ENCODE peak calls at places on chromosomes 16 and 17, in nine cellular contexts. Y is CD4-positive, alpha-beta T cell; W is fibroblast of pulmonary artery; P is colonic mucosa; B is progenitor cell of endocrine pancreas; J is endodermal cell; S is IMR-90; Q is lower leg skin; L is fibroblast of lung. U is an unnamed sample.

GRCh38 chr17:68036304-68037147 is 991 bp downstream of the KPNA2 start:
- DNase-seq in Y (no peak), W (peak; percentile 39), P (no peak), B (no peak), J (no peak), S (peak; percentile 59), Q (no peak), L (peak; percentile 66), U (peak; percentile 63)

GRCh38 chr16:86766700-86767099 is 188.4 kb downstream of the FOXL1 start:
- DNase-seq in Y (no peak), W (no peak), P (no peak), B (no peak), J (no peak), S (no peak), Q (no peak), L (no peak), U (no peak)

GRCh38 chr17:29778936-29779811 is 150.9 kb downstream of the SSH2 start:
- DNase-seq in Y (peak; percentile 83), W (peak; percentile 75), P (peak; percentile 69), B (peak; percentile 15), J (peak; percentile 87), S (peak; percentile 46), Q (peak; percentile 81), L (peak; percentile 28), U (peak; percentile 14)

GRCh38 chr17:55588446-55588845 is 77.2 kb upstream of the SMIM36 start:
- DNase-seq in Y (no peak), W (no peak), P (no peak), B (no peak), J (no peak), S (peak; percentile 16), Q (no peak), L (peak; percentile 47), U (peak; percentile 37)

GRCh38 chr17:48587276-48588073 is 2.6 kb downstream of the HOXB3 start:
- DNase-seq in Y (no peak), W (no peak), P (no peak), B (no peak), J (no peak), S (peak; percentile 82), Q (no peak), L (no peak), U (no peak)

GRCh38 chr16:69313469-69313868 is 2.3 kb downstream of the VPS4A start:
- DNase-seq in Y (no peak), W (no peak), P (no peak), B (no peak), J (no peak), S (no peak), Q (no peak), L (no peak), U (no peak)

GRCh38 chr16:31253642-31254045 is 6.1 kb upstream of the ITGAM start:
- DNase-seq in Y (no peak), W (no peak), P (no peak), B (no peak), J (no peak), S (no peak), Q (peak; percentile 57), L (no peak), U (no peak)

GRCh38 chr16:55372792-55373488 is 48.9 kb downstream of the IRX6 start:
- DNase-seq in Y (no peak), W (no peak), P (no peak), B (no peak), J (no peak), S (no peak), Q (no peak), L (no peak), U (no peak)

GRCh38 chr17:19574956-19575355 is 41.3 kb downstream of the SLC47A1 start:
- DNase-seq in Y (no peak), W (no peak), P (no peak), B (no peak), J (no peak), S (no peak), Q (no peak), L (no peak), U (no peak)

GRCh38 chr17:59292174-59292523 is 39.3 kb upstream of the YPEL2 start:
- DNase-seq in Y (no peak), W (no peak), P (no peak), B (no peak), J (no peak), S (no peak), Q (no peak), L (no peak), U (no peak)

GRCh38 chr17:65656390-65657250 is 95.2 kb upstream of the AXIN2 start:
- DNase-seq in Y (no peak), W (peak; percentile 24), P (no peak), B (no peak), J (no peak), S (peak; percentile 26), Q (no peak), L (no peak), U (no peak)

GRCh38 chr16:31083981-31084380 is 4.8 kb downstream of the PRSS53 start:
- DNase-seq in Y (no peak), W (no peak), P (no peak), B (no peak), J (no peak), S (no peak), Q (no peak), L (no peak), U (no peak)

GRCh38 chr16:74034862-74035261 is 261.8 kb upstream of the PSMD7 start:
- DNase-seq in Y (no peak), W (peak; percentile 28), P (peak; percentile 25), B (no peak), J (no peak), S (peak; percentile 11), Q (no peak), L (peak; percentile 1), U (no peak)

GRCh38 chr16:20675488-20676267 is 21.8 kb downstream of the ACSM1 start:
- DNase-seq in Y (peak; percentile 12), W (peak; percentile 44), P (peak; percentile 86), B (no peak), J (peak; percentile 82), S (no peak), Q (peak; percentile 35), L (no peak), U (no peak)

GRCh38 chr16:19994771-19995170 is 78.9 kb downstream of the GPR139 start:
- DNase-seq in Y (no peak), W (no peak), P (no peak), B (no peak), J (no peak), S (no peak), Q (no peak), L (peak; percentile 1), U (no peak)

GRCh38 chr17:60656499-60656898 is 21.2 kb upstream of the BCAS3 start:
- DNase-seq in Y (no peak), W (no peak), P (no peak), B (no peak), J (no peak), S (no peak), Q (no peak), L (no peak), U (no peak)
- TF ChIP-seq CTCF in Y (no peak), W (no peak), P (no peak), B (no peak), J (no peak), S (no peak), Q (no peak), L (no peak), U (no peak)

GRCh38 chr17:73648543-73648820 is 4.2 kb upstream of the SDK2 start:
- DNase-seq in Y (no peak), W (no peak), P (no peak), B (no peak), J (no peak), S (no peak), Q (no peak), L (no peak), U (no peak)

GRCh38 chr17:73645050-73645871 is 1.0 kb upstream of the SDK2 start:
- DNase-seq in Y (peak; percentile 31), W (peak; percentile 10), P (no peak), B (peak; percentile 52), J (peak; percentile 89), S (no peak), Q (no peak), L (peak; percentile 59), U (peak; percentile 35)

GRCh38 chr17:73647767-73648542 is 3.7 kb upstream of the SDK2 start:
- DNase-seq in Y (no peak), W (no peak), P (no peak), B (no peak), J (no peak), S (no peak), Q (no peak), L (no peak), U (no peak)

GRCh38 chr17:73647331-73647730 is 3.1 kb upstream of the SDK2 start:
- DNase-seq in Y (no peak), W (no peak), P (no peak), B (no peak), J (no peak), S (no peak), Q (no peak), L (no peak), U (no peak)

GRCh38 chr17:73646409-73647305 is 2.4 kb upstream of the SDK2 start:
- DNase-seq in Y (no peak), W (no peak), P (no peak), B (no peak), J (peak; percentile 86), S (no peak), Q (no peak), L (no peak), U (no peak)
- TF ChIP-seq CTCF in Y (no peak), W (no peak), P (no peak), B (peak; percentile 43), J (peak; percentile 69), S (no peak), Q (no peak), L (no peak), U (peak; percentile 4)

GRCh38 chr17:7323731-7324437 is 5.3 kb downstream of the NEURL4 start:
- DNase-seq in Y (peak; percentile 65), W (peak; percentile 46), P (peak; percentile 53), B (peak; percentile 69), J (peak; percentile 97), S (peak; percentile 17), Q (peak; percentile 42), L (no peak), U (no peak)
- TF ChIP-seq CTCF in Y (peak; percentile 88), W (peak; percentile 92), P (peak; percentile 77), B (peak; percentile 83), J (peak; percentile 94), S (peak; percentile 72), Q (peak; percentile 56), L (peak; percentile 81), U (peak; percentile 74)

GRCh38 chr17:56913867-56914640 is at the start of gene TRIM25:
- DNase-seq in Y (peak; percentile 90), W (peak; percentile 86), P (peak; percentile 98), B (peak; percentile 70), J (peak; percentile 98), S (peak; percentile 82), Q (peak; percentile 94), L (peak; percentile 86), U (peak; percentile 72)
- TF ChIP-seq CTCF in Y (no peak), W (no peak), P (no peak), B (no peak), J (no peak), S (no peak), Q (no peak), L (no peak), U (no peak)